ENCODE peak calls at places on chromosome 19, in five cellular contexts. One of them, this sample, is unnamed.

GRCh38 chr19:38506723-38507550 is 73.4 kb downstream of the RYR1 start:
- DNase-seq in AG08395: peak
- DNase-seq in Calu3: peak
- DNase-seq in COR-L47: no peak
- DNase-seq in stimulated activated naive CD8-positive, alpha-beta T cell treated with anti-CD3 and anti-CD28 coated beads, Interleukin-15, Interleukin-2, amounts not matched to agents 100 U/mL and 50 U/mL, for 24 hours: peak
- DNase-seq in this sample: peak

GRCh38 chr19:42301646-42302204 is at the start of gene PRR19:
- DNase-seq in Calu3: no peak
- DNase-seq in COR-L47: no peak
- DNase-seq in stimulated activated naive CD8-positive, alpha-beta T cell treated with anti-CD3 and anti-CD28 coated beads, Interleukin-15, Interleukin-2, amounts not matched to agents 100 U/mL and 50 U/mL, for 24 hours: peak
- DNase-seq in AG08395: no peak
- DNase-seq in this sample: no peak

GRCh38 chr19:4414800-4415251 is 12.4 kb downstream of the CHAF1A start:
- DNase-seq in COR-L47: no peak
- DNase-seq in AG08395: no peak
- DNase-seq in Calu3: no peak
- DNase-seq in stimulated activated naive CD8-positive, alpha-beta T cell treated with anti-CD3 and anti-CD28 coated beads, Interleukin-15, Interleukin-2, amounts not matched to agents 100 U/mL and 50 U/mL, for 24 hours: no peak
- DNase-seq in this sample: no peak

GRCh38 chr19:29268103-29268502 is 55.2 kb upstream of the UQCRFS1 start:
- DNase-seq in AG08395: no peak
- DNase-seq in Calu3: no peak
- DNase-seq in stimulated activated naive CD8-positive, alpha-beta T cell treated with anti-CD3 and anti-CD28 coated beads, Interleukin-15, Interleukin-2, amounts not matched to agents 100 U/mL and 50 U/mL, for 24 hours: no peak
- DNase-seq in COR-L47: no peak
- DNase-seq in this sample: no peak

GRCh38 chr19:49071860-49072547 is 495 bp downstream of the KCNA7 start:
- DNase-seq in Calu3: no peak
- DNase-seq in stimulated activated naive CD8-positive, alpha-beta T cell treated with anti-CD3 and anti-CD28 coated beads, Interleukin-15, Interleukin-2, amounts not matched to agents 100 U/mL and 50 U/mL, for 24 hours: peak
- DNase-seq in AG08395: no peak
- DNase-seq in COR-L47: no peak
- DNase-seq in this sample: no peak

GRCh38 chr19:45822716-45823115 is 7.6 kb upstream of the RSPH6A start:
- DNase-seq in stimulated activated naive CD8-positive, alpha-beta T cell treated with anti-CD3 and anti-CD28 coated beads, Interleukin-15, Interleukin-2, amounts not matched to agents 100 U/mL and 50 U/mL, for 24 hours: no peak
- DNase-seq in COR-L47: no peak
- DNase-seq in AG08395: no peak
- DNase-seq in Calu3: no peak
- DNase-seq in this sample: no peak

GRCh38 chr19:488505-489417 is 7.5 kb upstream of the MADCAM1 start:
- DNase-seq in Calu3: peak
- DNase-seq in stimulated activated naive CD8-positive, alpha-beta T cell treated with anti-CD3 and anti-CD28 coated beads, Interleukin-15, Interleukin-2, amounts not matched to agents 100 U/mL and 50 U/mL, for 24 hours: peak
- DNase-seq in COR-L47: peak
- DNase-seq in AG08395: peak
- DNase-seq in this sample: peak

GRCh38 chr19:8371011-8371804 is 7.3 kb downstream of the ANGPTL4 start:
- DNase-seq in Calu3: no peak
- DNase-seq in stimulated activated naive CD8-positive, alpha-beta T cell treated with anti-CD3 and anti-CD28 coated beads, Interleukin-15, Interleukin-2, amounts not matched to agents 100 U/mL and 50 U/mL, for 24 hours: no peak
- DNase-seq in AG08395: no peak
- DNase-seq in COR-L47: no peak
- DNase-seq in this sample: no peak